ENCODE peak calls at places on chromosome 22, in six cellular contexts. W is GM12878, J is SK-N-SH, C is H1, A is K562, D is HepG2. U is an unnamed sample. For H3K79me2, the result is how much of the 10 kb centered on the place peaks cover.

GRCh38 chr22:38314140-38314991 is 2.9 kb downstream of the CSNK1E start:
- DNase-seq in C (no peak), A (no peak), W (no peak), D (no peak), J (no peak), U (no peak)

GRCh38 chr22:46336119-46337078 is 885 bp downstream of the TRMU start:
- DNase-seq in J (peak), A (peak), C (no peak), D (peak), W (no peak), U (no peak)

GRCh38 chr22:39729141-39729934 is 158.8 kb downstream of the CACNA1I start:
- DNase-seq in D (no peak), W (no peak), C (no peak), A (no peak), J (no peak), U (no peak)

GRCh38 chr22:46574993-46575914 is 37.8 kb upstream of the CELSR1 start:
- DNase-seq in W (no peak), A (no peak), C (no peak), D (peak), J (peak), U (peak)

GRCh38 chr22:23481369-23481768 is 98.7 kb downstream of the IGLL1 start:
- DNase-seq in A (no peak), J (no peak), D (no peak), W (no peak), C (no peak), U (no peak)

GRCh38 chr22:46067159-46068111 is 82.9 kb upstream of the PPARA start:
- DNase-seq in W (no peak), A (no peak), D (no peak), J (no peak), C (no peak), U (no peak)

GRCh38 chr22:47588583-47588970 is 826.1 kb downstream of the TBC1D22A start:
- DNase-seq in W (no peak), A (no peak), J (no peak), C (no peak), D (no peak), U (no peak)

GRCh38 chr22:46654426-46654825 is 34.2 kb downstream of the GRAMD4 start:
- DNase-seq in W (no peak), C (no peak), D (no peak), J (no peak), A (no peak), U (no peak)

GRCh38 chr22:24510694-24511625 is 15.8 kb downstream of the UPB1 start:
- DNase-seq in D (peak), J (no peak), W (no peak), C (no peak), A (peak), U (no peak)

GRCh38 chr22:34036936-34037335 is 116.7 kb upstream of the LARGE1 start:
- DNase-seq in A (no peak), W (no peak), D (no peak), J (no peak), C (no peak), U (no peak)

GRCh38 chr22:50665212-50665611 is 7.4 kb upstream of the SHANK3 start:
- DNase-seq in W (no peak), C (no peak), A (no peak), D (no peak), J (no peak), U (no peak)

GRCh38 chr22:19429950-19430889 is 1.3 kb downstream of the HIRA start:
- DNase-seq in J (peak), C (no peak), W (no peak), A (peak), D (peak), U (no peak)
- TF ChIP-seq SIN3A in J (no peak), C (peak), W (peak), A (no peak), D (no peak), U (no peak)

DNA sequence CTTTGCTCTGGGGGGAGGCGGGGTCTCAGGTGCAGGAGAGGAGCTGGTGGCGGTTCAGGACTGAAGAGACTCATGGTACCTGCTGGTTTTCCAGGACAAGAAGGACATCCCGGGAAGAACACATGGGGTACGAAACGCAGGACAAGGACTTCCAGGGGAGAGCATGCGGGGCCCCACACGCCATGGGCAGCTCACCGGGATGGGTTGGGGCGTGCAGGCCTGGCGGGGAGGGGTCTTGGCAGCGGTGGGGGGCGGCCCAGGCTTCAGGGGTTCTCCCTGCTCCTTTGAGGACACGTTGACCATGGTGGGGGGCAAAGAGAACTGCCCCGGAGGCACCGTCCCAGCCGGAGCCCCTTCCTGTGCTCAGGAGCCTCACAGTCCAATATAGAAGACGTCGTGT is 673.2 kb downstream of the BRD1 start:
- DNase-seq in A (no peak), D (no peak), C (no peak), J (no peak), W (no peak), U (no peak)
- H3K79me2 ChIP-seq in A (under half), D (under half), C (under half), J (under half), W (under half), U (under half)

GRCh38 chr22:21761086-21761485 is 25.5 kb upstream of the YPEL1 start:
- DNase-seq in W (no peak), C (no peak), A (no peak), D (no peak), J (no peak), U (no peak)

GRCh38 chr22:21761994-21762680 is 26.5 kb upstream of the YPEL1 start:
- DNase-seq in W (no peak), D (no peak), J (no peak), C (no peak), A (no peak), U (no peak)

GRCh38 chr22:21760640-21761039 is 25.0 kb upstream of the YPEL1 start:
- DNase-seq in W (no peak), C (no peak), A (no peak), J (no peak), D (no peak), U (no peak)

GRCh38 chr22:21764038-21764804 is 28.6 kb upstream of the YPEL1 start:
- DNase-seq in C (no peak), W (no peak), D (no peak), A (no peak), J (no peak), U (no peak)

GRCh38 chr22:21762712-21763581 is 27.4 kb upstream of the YPEL1 start:
- DNase-seq in D (no peak), C (no peak), J (no peak), W (no peak), A (no peak), U (no peak)
- TF ChIP-seq SIN3A in D (no peak), C (no peak), J (no peak), W (no peak), A (no peak), U (no peak)

GRCh38 chr22:42967005-42967404 is 47.9 kb downstream of the PACSIN2 start:
- DNase-seq in J (no peak), D (no peak), A (no peak), W (no peak), C (no peak), U (no peak)

GRCh38 chr22:42970029-42970428 is 44.9 kb downstream of the PACSIN2 start:
- DNase-seq in C (no peak), A (no peak), J (no peak), D (no peak), W (no peak), U (no peak)

GRCh38 chr22:42966389-42966998 is 48.5 kb downstream of the PACSIN2 start:
- DNase-seq in C (no peak), J (no peak), W (no peak), A (no peak), D (no peak), U (no peak)

GRCh38 chr22:42969348-42969975 is 45.5 kb downstream of the PACSIN2 start:
- DNase-seq in J (no peak), W (no peak), D (no peak), C (no peak), A (no peak), U (no peak)

DNA sequence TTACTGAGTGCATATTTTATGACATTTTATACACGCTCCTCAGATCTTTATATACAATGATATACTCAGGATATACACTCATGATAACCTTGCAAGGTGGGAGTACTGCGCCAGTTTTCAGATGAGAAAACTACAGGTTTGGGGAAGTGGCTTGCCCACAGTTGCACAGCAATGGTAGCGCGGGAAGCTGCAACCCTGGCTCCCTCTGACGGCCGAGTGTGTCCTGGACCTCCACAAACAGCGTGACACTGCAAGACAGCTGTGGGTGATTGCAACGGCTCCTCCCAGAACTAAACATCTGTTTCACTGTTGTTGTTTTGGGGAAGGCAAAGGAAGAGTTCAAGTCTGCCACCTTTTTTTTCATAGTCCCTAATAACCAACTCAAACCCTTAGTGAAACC is 47.0 kb downstream of the PACSIN2 start:
- DNase-seq in D (no peak), W (no peak), A (peak), C (no peak), J (no peak), U (no peak)
- H3K79me2 ChIP-seq in D (half or more), W (half or more), A (under half), C (under half), J (half or more), U (under half)

DNA sequence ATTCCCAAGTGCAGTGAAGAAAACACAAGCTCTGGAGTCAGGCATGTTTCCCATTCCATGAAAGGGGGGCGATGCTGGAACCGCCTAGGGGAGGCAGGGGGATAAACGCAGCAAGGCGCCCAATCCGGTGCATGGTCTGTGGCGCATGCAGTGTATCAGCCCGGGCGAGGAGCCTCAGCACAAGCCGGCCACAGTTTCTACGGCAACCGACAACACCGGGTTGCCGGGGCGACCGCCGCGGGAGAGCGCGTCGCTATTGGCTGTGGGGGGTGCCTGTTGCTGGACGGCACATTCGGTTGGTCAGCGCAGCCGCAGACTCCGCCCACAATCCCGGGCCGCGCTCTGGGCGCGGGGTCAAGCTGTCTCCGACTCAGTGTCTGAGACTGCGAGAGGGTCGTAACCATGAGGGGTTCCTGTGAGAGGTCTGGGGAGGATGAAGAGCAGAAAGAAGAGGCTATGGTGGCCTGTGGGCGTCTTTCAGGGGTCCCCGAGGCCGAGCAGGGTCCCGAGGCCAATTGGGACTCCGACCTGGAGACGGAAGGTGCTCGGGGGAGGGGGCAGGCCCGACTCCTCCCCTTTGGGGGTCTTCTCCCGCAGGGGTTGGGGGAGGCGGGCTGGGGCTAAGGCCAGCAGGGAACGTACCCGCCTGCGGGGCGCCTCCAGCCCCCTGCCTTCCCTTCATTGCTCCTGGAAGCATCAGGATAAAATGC is at the start of gene LRRC74B:
- DNase-seq in J (peak), C (peak), D (peak), A (peak), W (peak), U (peak)
- TF ChIP-seq SIN3A in J (peak), C (peak), D (peak), A (peak), W (no peak), U (no peak)

GRCh38 chr22:40958329-40958728 is 7.2 kb downstream of the RBX1 start:
- DNase-seq in C (no peak), J (no peak), A (no peak), W (no peak), D (no peak), U (no peak)
- H3K79me2 ChIP-seq in C (under half), J (half or more), A (under half), W (under half), D (under half), U (half or more)

GRCh38 chr22:25546242-25546641 is 18.2 kb upstream of the GRK3 start:
- DNase-seq in A (no peak), W (no peak), J (no peak), C (no peak), D (no peak), U (no peak)
- TF ChIP-seq SIN3A in A (no peak), W (no peak), J (no peak), C (no peak), D (no peak), U (no peak)